ENCODE peak calls at places on chromosomes 4 and X, in seven cellular contexts. S is AG04450, H is RWPE1, F is left lung, Q is astrocyte, O is GM12878, G is pancreas. Z is an unnamed sample.

GRCh38 chr4:25608644-25609043 is 47.0 kb upstream of the SLC34A2 start:
- DNase-seq in S (no peak), H (no peak), F (no peak), Q (no peak), O (no peak), G (no peak), Z (no peak)

GRCh38 chr4:168900080-168900479 is 110.0 kb downstream of the CBR4 start:
- DNase-seq in S (no peak), H (no peak), F (no peak), Q (no peak), O (no peak), G (no peak), Z (no peak)

GRCh38 chr4:4439782-4440181 is 52.9 kb downstream of the NSG1 start:
- DNase-seq in S (peak), H (no peak), F (no peak), Q (no peak), O (no peak), G (no peak), Z (no peak)

GRCh38 chr4:38837334-38837733 is 19.3 kb downstream of the TLR6 start:
- DNase-seq in S (no peak), H (no peak), F (no peak), Q (no peak), O (no peak), G (no peak), Z (no peak)

GRCh38 chrX:56795309-56795868 is 66.3 kb downstream of the NBDY start:
- DNase-seq in S (no peak), H (no peak), F (no peak), Q (no peak), O (no peak), G (no peak), Z (no peak)

GRCh38 chr4:119731146-119731742 is 102.6 kb upstream of the PDE5A start:
- DNase-seq in S (no peak), H (no peak), F (no peak), Q (no peak), O (no peak), G (no peak), Z (peak)

GRCh38 chr4:53489279-53489889 is 101.9 kb downstream of the LNX1 start:
- DNase-seq in S (no peak), H (peak), F (no peak), Q (no peak), O (no peak), G (no peak), Z (peak)

GRCh38 chr4:137531951-137532868 is at the start of gene PCDH18:
- DNase-seq in S (peak), H (peak), F (peak), Q (peak), O (peak), G (peak), Z (peak)

GRCh38 chrX:139738581-139738980 is 30.6 kb upstream of the MCF2 start:
- DNase-seq in S (no peak), H (no peak), F (no peak), Q (peak), O (no peak), G (no peak), Z (peak)

GRCh38 chr4:107862658-107863057 is 37.9 kb downstream of the SGMS2 start:
- DNase-seq in S (no peak), H (peak), F (no peak), Q (peak), O (no peak), G (peak), Z (no peak)

GRCh38 chr4:75251547-75251946 is 262.7 kb downstream of the RCHY1 start:
- DNase-seq in S (no peak), H (no peak), F (no peak), Q (no peak), O (peak), G (no peak), Z (no peak)

GRCh38 chr4:34236118-34236517 is 2008.2 kb downstream of the ARAP2 start:
- DNase-seq in S (no peak), H (no peak), F (no peak), Q (no peak), O (no peak), G (no peak), Z (no peak)

GRCh38 chrX:113906168-113906567 is 677.7 kb upstream of the HTR2C start:
- DNase-seq in S (no peak), H (no peak), F (no peak), Q (peak), O (no peak), G (no peak), Z (peak)

GRCh38 chrX:154019633-154020499 is at the start of gene IRAK1:
- DNase-seq in S (no peak), H (peak), F (peak), Q (no peak), O (no peak), G (peak), Z (peak)

GRCh38 chrX:131066237-131066636 is 8.1 kb downstream of the ARHGAP36 start:
- DNase-seq in S (no peak), H (no peak), F (no peak), Q (no peak), O (no peak), G (no peak), Z (no peak)

GRCh38 chrX:131072871-131073571 is 14.9 kb downstream of the ARHGAP36 start:
- DNase-seq in S (no peak), H (no peak), F (no peak), Q (no peak), O (no peak), G (no peak), Z (no peak)

GRCh38 chrX:131067216-131067615 is 9.1 kb downstream of the ARHGAP36 start:
- DNase-seq in S (no peak), H (no peak), F (no peak), Q (no peak), O (no peak), G (no peak), Z (no peak)

GRCh38 chrX:131067846-131068745 is 9.9 kb downstream of the ARHGAP36 start:
- DNase-seq in S (no peak), H (no peak), F (no peak), Q (no peak), O (no peak), G (no peak), Z (no peak)

GRCh38 chrX:131068945-131069719 is 11.0 kb downstream of the ARHGAP36 start:
- DNase-seq in S (no peak), H (no peak), F (no peak), Q (no peak), O (no peak), G (peak), Z (peak)
- TF ChIP-seq CTCF in S (peak), H (no peak), F (no peak), Q (peak), O (peak), G (peak), Z (peak)

GRCh38 chr4:6277935-6278800 is 8.5 kb downstream of the WFS1 start:
- DNase-seq in S (no peak), H (no peak), F (peak), Q (no peak), O (no peak), G (no peak), Z (no peak)
- H3K27ac ChIP-seq in S (peak), H (no peak), F (peak), Q (no peak), O (no peak), G (no peak), Z (no peak)

GRCh38 chr4:172225457-172225856 is 412.3 kb downstream of the GALNTL6 start:
- DNase-seq in S (no peak), H (no peak), F (peak), Q (no peak), O (no peak), G (no peak), Z (no peak)
- TF ChIP-seq CTCF in S (no peak), H (no peak), F (no peak), Q (no peak), O (no peak), G (no peak), Z (no peak)

GRCh38 chrX:7074908-7075204 is 72.7 kb upstream of the STS start:
- DNase-seq in S (no peak), H (no peak), F (no peak), Q (no peak), O (no peak), G (no peak), Z (no peak)
- H3K27ac ChIP-seq in S (no peak), H (peak), F (no peak), Q (no peak), O (no peak), G (peak), Z (no peak)

DNA sequence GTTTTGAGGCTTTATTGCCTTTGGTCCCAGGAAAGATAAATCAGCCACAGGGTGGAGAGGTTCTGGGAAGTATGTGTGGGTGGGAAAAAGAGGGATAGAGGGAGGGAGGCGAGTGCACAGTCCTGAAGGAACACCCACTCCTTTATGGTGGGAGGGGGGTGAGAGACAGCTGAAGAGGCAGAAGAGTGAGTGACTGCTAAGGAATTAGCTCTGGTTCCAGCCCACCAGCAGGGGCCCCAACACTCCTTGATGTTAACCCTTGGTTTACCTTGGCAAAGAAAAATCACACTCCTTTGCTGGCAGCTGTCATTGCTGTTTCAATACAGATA is 82.0 kb downstream of the HS6ST2 start:
- DNase-seq in S (no peak), H (no peak), F (no peak), Q (peak), O (no peak), G (no peak), Z (peak)
- TF ChIP-seq CTCF in S (no peak), H (no peak), F (no peak), Q (no peak), O (no peak), G (no peak), Z (no peak)

DNA sequence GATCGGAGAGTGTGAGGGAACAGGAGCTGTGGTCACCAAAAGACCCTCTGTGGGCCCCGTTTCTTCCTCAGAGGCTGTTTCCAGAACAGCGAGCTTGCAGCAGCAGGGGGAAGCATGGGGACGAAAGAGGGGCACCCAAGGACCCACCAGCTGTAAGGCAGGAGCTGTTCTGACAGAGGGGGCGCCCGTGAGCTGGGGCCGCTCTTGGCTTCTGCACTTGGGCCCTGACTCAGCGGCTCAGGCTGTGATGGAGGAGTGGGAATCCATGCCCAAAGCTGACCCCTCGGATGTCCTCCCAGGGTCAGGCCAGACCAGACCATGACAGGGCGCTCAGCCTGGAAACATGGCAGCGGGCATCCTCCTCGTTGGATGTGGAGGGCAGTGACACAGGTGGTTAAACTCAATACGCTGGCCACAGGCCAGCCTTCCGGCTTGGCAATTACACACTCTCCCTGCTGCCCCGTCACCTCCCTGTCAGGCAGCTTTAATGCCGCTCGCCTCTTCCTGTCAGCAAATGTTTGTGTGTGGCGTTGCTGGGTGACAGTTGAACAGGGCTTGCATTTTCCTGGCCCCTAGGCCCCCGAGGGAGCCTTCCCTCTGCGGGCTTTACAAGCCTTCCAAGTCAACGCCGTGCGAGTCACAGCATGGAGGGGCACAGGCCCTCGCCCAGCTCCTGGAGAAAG is 620.2 kb downstream of the BCOR start:
- DNase-seq in S (no peak), H (no peak), F (no peak), Q (peak), O (no peak), G (peak), Z (peak)
- H3K27ac ChIP-seq in S (no peak), H (no peak), F (no peak), Q (no peak), O (no peak), G (no peak), Z (peak)

Z was measured in cardiac muscle cell.